ENCODE peak calls at places on chromosomes 2 and 18, in four cellular contexts. One of them, this sample, is unnamed. For H3K27me3 and H3K4me1, the result is how much of the 10 kb centered on the place peaks cover.

GRCh38 chr2:223970343-223971128 is 13.3 kb downstream of the MRPL44 start:
- DNase-seq in endothelial cell of umbilical vein: peak
- DNase-seq in suprapubic skin: no peak
- DNase-seq in uterus: peak
- DNase-seq in this sample: no peak

GRCh38 chr2:70978388-70979357 is at the start of gene ANKRD53:
- DNase-seq in endothelial cell of umbilical vein: peak
- DNase-seq in suprapubic skin: peak
- DNase-seq in uterus: peak
- DNase-seq in this sample: peak

GRCh38 chr2:223538920-223539440 is 63.2 kb downstream of the SCG2 start:
- DNase-seq in endothelial cell of umbilical vein: no peak
- DNase-seq in suprapubic skin: no peak
- DNase-seq in uterus: no peak
- DNase-seq in this sample: no peak

GRCh38 chr18:41745166-41746049 is 209.6 kb upstream of the PIK3C3 start:
- DNase-seq in endothelial cell of umbilical vein: peak
- DNase-seq in suprapubic skin: no peak
- DNase-seq in uterus: no peak
- DNase-seq in this sample: peak

GRCh38 chr2:127066942-127067341 is 40.0 kb downstream of the BIN1 start:
- DNase-seq in endothelial cell of umbilical vein: no peak
- DNase-seq in suprapubic skin: peak
- DNase-seq in uterus: peak
- DNase-seq in this sample: peak

GRCh38 chr18:35000457-35000856 is 40.8 kb upstream of the MAPRE2 start:
- DNase-seq in endothelial cell of umbilical vein: no peak
- DNase-seq in suprapubic skin: no peak
- DNase-seq in uterus: no peak
- DNase-seq in this sample: no peak

GRCh38 chr2:240445961-240446538 is 10.6 kb downstream of the GPC1 start:
- DNase-seq in endothelial cell of umbilical vein: no peak
- DNase-seq in suprapubic skin: no peak
- DNase-seq in uterus: no peak
- DNase-seq in this sample: no peak

GRCh38 chr2:191039616-191040015 is 25.6 kb upstream of the STAT1 start:
- DNase-seq in endothelial cell of umbilical vein: no peak
- DNase-seq in suprapubic skin: no peak
- DNase-seq in uterus: no peak
- DNase-seq in this sample: no peak

GRCh38 chr18:13725566-13726227 is 661 bp downstream of the FAM210A start:
- DNase-seq in endothelial cell of umbilical vein: peak
- DNase-seq in suprapubic skin: no peak
- DNase-seq in uterus: no peak
- DNase-seq in this sample: no peak

GRCh38 chr18:34320267-34320666 is 95.6 kb upstream of the NOL4 start:
- DNase-seq in endothelial cell of umbilical vein: no peak
- DNase-seq in suprapubic skin: no peak
- DNase-seq in uterus: no peak
- DNase-seq in this sample: no peak

GRCh38 chr2:118077636-118078247 is 10.5 kb upstream of the INSIG2 start:
- DNase-seq in endothelial cell of umbilical vein: no peak
- DNase-seq in suprapubic skin: no peak
- DNase-seq in uterus: no peak
- DNase-seq in this sample: no peak

GRCh38 chr2:192151848-192152247 is 42.9 kb downstream of the TMEFF2 start:
- DNase-seq in endothelial cell of umbilical vein: no peak
- DNase-seq in suprapubic skin: no peak
- DNase-seq in uterus: no peak
- DNase-seq in this sample: no peak

GRCh38 chr2:189533274-189534035 is 47.1 kb downstream of the SLC40A1 start:
- DNase-seq in endothelial cell of umbilical vein: no peak
- DNase-seq in suprapubic skin: no peak
- DNase-seq in uterus: no peak
- DNase-seq in this sample: no peak

GRCh38 chr2:98379311-98380202 is 33.3 kb downstream of the CNGA3 start:
- DNase-seq in endothelial cell of umbilical vein: no peak
- DNase-seq in suprapubic skin: no peak
- DNase-seq in uterus: no peak
- DNase-seq in this sample: no peak

GRCh38 chr2:47497843-47498460 is 95.0 kb downstream of the MSH2 start:
- DNase-seq in endothelial cell of umbilical vein: no peak
- DNase-seq in suprapubic skin: no peak
- DNase-seq in uterus: no peak
- DNase-seq in this sample: no peak

GRCh38 chr2:132849118-132849517 is 179.1 kb upstream of the LYPD1 start:
- DNase-seq in endothelial cell of umbilical vein: no peak
- DNase-seq in suprapubic skin: no peak
- DNase-seq in uterus: no peak
- DNase-seq in this sample: no peak

GRCh38 chr2:139177041-139177440 is 396.9 kb upstream of the NXPH2 start:
- DNase-seq in endothelial cell of umbilical vein: no peak
- DNase-seq in suprapubic skin: no peak
- DNase-seq in uterus: no peak
- DNase-seq in this sample: no peak

GRCh38 chr2:145975406-145975805 is 1455.5 kb upstream of the ZEB2 start:
- DNase-seq in endothelial cell of umbilical vein: no peak
- DNase-seq in suprapubic skin: no peak
- DNase-seq in uterus: no peak
- DNase-seq in this sample: no peak

GRCh38 chr2:118747066-118747465 is 100.4 kb downstream of the EN1 start:
- DNase-seq in endothelial cell of umbilical vein: no peak
- DNase-seq in suprapubic skin: no peak
- DNase-seq in uterus: no peak
- DNase-seq in this sample: no peak

GRCh38 chr2:9757430-9758287 is 85.6 kb upstream of the TAF1B start:
- DNase-seq in endothelial cell of umbilical vein: no peak
- DNase-seq in suprapubic skin: no peak
- DNase-seq in uterus: no peak
- DNase-seq in this sample: peak

GRCh38 chr18:23158884-23159820 is 23.9 kb downstream of the CABLES1 start:
- DNase-seq in endothelial cell of umbilical vein: no peak
- DNase-seq in suprapubic skin: no peak
- DNase-seq in uterus: no peak
- DNase-seq in this sample: no peak

GRCh38 chr2:188931361-188931760 is 42.8 kb upstream of the COL3A1 start:
- DNase-seq in endothelial cell of umbilical vein: no peak
- DNase-seq in suprapubic skin: no peak
- DNase-seq in uterus: no peak
- DNase-seq in this sample: no peak

GRCh38 chr2:6665093-6665721 is 200.5 kb downstream of the CMPK2 start:
- DNase-seq in endothelial cell of umbilical vein: no peak
- DNase-seq in suprapubic skin: no peak
- DNase-seq in uterus: no peak
- DNase-seq in this sample: no peak

GRCh38 chr2:28413152-28413895 is 20.7 kb downstream of the FOSL2 start:
- DNase-seq in endothelial cell of umbilical vein: no peak
- DNase-seq in suprapubic skin: no peak
- DNase-seq in uterus: no peak
- DNase-seq in this sample: peak

GRCh38 chr2:75562513-75562864 is 1.8 kb upstream of the EVA1A start:
- DNase-seq in endothelial cell of umbilical vein: peak
- DNase-seq in suprapubic skin: no peak
- DNase-seq in uterus: no peak
- DNase-seq in this sample: no peak

GRCh38 chr2:164784376-164784775 is 57.2 kb downstream of the COBLL1 start:
- DNase-seq in endothelial cell of umbilical vein: peak
- DNase-seq in suprapubic skin: no peak
- DNase-seq in uterus: no peak
- DNase-seq in this sample: no peak

GRCh38 chr2:160308915-160309314 is 108.8 kb upstream of the ITGB6 start:
- DNase-seq in endothelial cell of umbilical vein: peak
- DNase-seq in suprapubic skin: no peak
- DNase-seq in uterus: no peak
- DNase-seq in this sample: no peak

GRCh38 chr2:202750778-202751427 is 116.1 kb downstream of the FAM117B start:
- DNase-seq in endothelial cell of umbilical vein: peak
- DNase-seq in suprapubic skin: no peak
- DNase-seq in uterus: no peak
- DNase-seq in this sample: no peak

GRCh38 chr2:43210467-43211303 is 15.7 kb downstream of the ZFP36L2 start:
- DNase-seq in endothelial cell of umbilical vein: no peak
- DNase-seq in suprapubic skin: no peak
- DNase-seq in uterus: peak
- DNase-seq in this sample: peak

GRCh38 chr2:240245706-240246105 is 105.2 kb upstream of the OTOS start:
- DNase-seq in endothelial cell of umbilical vein: no peak
- DNase-seq in suprapubic skin: peak
- DNase-seq in uterus: no peak
- DNase-seq in this sample: peak

GRCh38 chr2:44840186-44840850 is 101.2 kb upstream of the SIX3 start:
- DNase-seq in endothelial cell of umbilical vein: no peak
- DNase-seq in suprapubic skin: no peak
- DNase-seq in uterus: no peak
- DNase-seq in this sample: no peak

DNA sequence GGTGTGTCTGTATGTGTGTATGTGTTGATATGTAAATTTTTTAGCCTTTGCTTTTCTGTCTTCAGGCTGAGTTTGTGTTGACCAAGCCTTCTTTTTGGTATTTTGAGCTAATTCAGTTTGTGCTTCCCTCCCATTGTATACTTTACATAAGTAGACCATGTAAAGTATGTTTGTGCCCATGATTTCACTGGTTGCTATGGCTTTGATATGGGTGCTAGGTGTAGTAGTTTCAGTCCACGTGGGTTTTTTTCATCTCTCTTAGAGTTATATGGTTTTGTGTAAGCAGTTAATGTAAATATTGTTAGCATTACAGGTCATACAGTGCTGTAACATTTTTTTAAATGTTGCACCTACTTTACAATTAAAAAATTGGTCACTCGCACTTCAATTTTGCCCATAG is 129.4 kb upstream of the EPC2 start:
- DNase-seq in endothelial cell of umbilical vein: no peak
- DNase-seq in suprapubic skin: no peak
- DNase-seq in uterus: no peak
- DNase-seq in this sample: no peak
- TF ChIP-seq CTCF in endothelial cell of umbilical vein: no peak
- TF ChIP-seq CTCF in suprapubic skin: no peak
- TF ChIP-seq CTCF in uterus: no peak
- TF ChIP-seq CTCF in this sample: no peak

GRCh38 chr2:219517954-219518778 is 3.9 kb downstream of the ASIC4 start:
- DNase-seq in endothelial cell of umbilical vein: no peak
- DNase-seq in suprapubic skin: no peak
- DNase-seq in uterus: no peak
- DNase-seq in this sample: no peak
- H3K27me3 ChIP-seq in endothelial cell of umbilical vein: half or more
- H3K27me3 ChIP-seq in suprapubic skin: half or more
- H3K27me3 ChIP-seq in uterus: under half
- H3K27me3 ChIP-seq in this sample: half or more

GRCh38 chr2:152432765-152433164 is 97.8 kb downstream of the FMNL2 start:
- DNase-seq in endothelial cell of umbilical vein: no peak
- DNase-seq in suprapubic skin: no peak
- DNase-seq in uterus: no peak
- DNase-seq in this sample: no peak

GRCh38 chr2:152434395-152435182 is 99.6 kb downstream of the FMNL2 start:
- DNase-seq in endothelial cell of umbilical vein: no peak
- DNase-seq in suprapubic skin: no peak
- DNase-seq in uterus: no peak
- DNase-seq in this sample: no peak

GRCh38 chr2:152432206-152432653 is 97.3 kb downstream of the FMNL2 start:
- DNase-seq in endothelial cell of umbilical vein: no peak
- DNase-seq in suprapubic skin: no peak
- DNase-seq in uterus: peak
- DNase-seq in this sample: no peak

GRCh38 chr2:152433289-152433688 is 98.3 kb downstream of the FMNL2 start:
- DNase-seq in endothelial cell of umbilical vein: no peak
- DNase-seq in suprapubic skin: no peak
- DNase-seq in uterus: no peak
- DNase-seq in this sample: no peak

GRCh38 chr2:152433814-152434213 is 98.8 kb downstream of the FMNL2 start:
- DNase-seq in endothelial cell of umbilical vein: no peak
- DNase-seq in suprapubic skin: no peak
- DNase-seq in uterus: no peak
- DNase-seq in this sample: no peak
- H3K4me1 ChIP-seq in endothelial cell of umbilical vein: under half
- H3K4me1 ChIP-seq in suprapubic skin: under half
- H3K4me1 ChIP-seq in uterus: under half
- H3K4me1 ChIP-seq in this sample: under half

GRCh38 chr2:173300458-173300857 is 54.2 kb upstream of the CDCA7 start:
- DNase-seq in endothelial cell of umbilical vein: no peak
- DNase-seq in suprapubic skin: no peak
- DNase-seq in uterus: no peak
- DNase-seq in this sample: no peak

GRCh38 chr2:173307287-173307686 is 47.4 kb upstream of the CDCA7 start:
- DNase-seq in endothelial cell of umbilical vein: peak
- DNase-seq in suprapubic skin: no peak
- DNase-seq in uterus: no peak
- DNase-seq in this sample: no peak

GRCh38 chr2:173299764-173300163 is 54.9 kb upstream of the CDCA7 start:
- DNase-seq in endothelial cell of umbilical vein: no peak
- DNase-seq in suprapubic skin: no peak
- DNase-seq in uterus: no peak
- DNase-seq in this sample: no peak

GRCh38 chr2:173305303-173305702 is 49.4 kb upstream of the CDCA7 start:
- DNase-seq in endothelial cell of umbilical vein: no peak
- DNase-seq in suprapubic skin: no peak
- DNase-seq in uterus: no peak
- DNase-seq in this sample: no peak
- TF ChIP-seq CTCF in endothelial cell of umbilical vein: no peak
- TF ChIP-seq CTCF in suprapubic skin: no peak
- TF ChIP-seq CTCF in uterus: no peak
- TF ChIP-seq CTCF in this sample: no peak

GRCh38 chr2:111896576-111896975 is 1.8 kb upstream of the MERTK start:
- DNase-seq in endothelial cell of umbilical vein: no peak
- DNase-seq in suprapubic skin: no peak
- DNase-seq in uterus: no peak
- DNase-seq in this sample: no peak

GRCh38 chr2:111900859-111901258 is 2.5 kb downstream of the MERTK start:
- DNase-seq in endothelial cell of umbilical vein: peak
- DNase-seq in suprapubic skin: no peak
- DNase-seq in uterus: no peak
- DNase-seq in this sample: no peak

GRCh38 chr2:111897630-111897923 is 830 bp upstream of the MERTK start:
- DNase-seq in endothelial cell of umbilical vein: no peak
- DNase-seq in suprapubic skin: no peak
- DNase-seq in uterus: no peak
- DNase-seq in this sample: no peak

GRCh38 chr2:111897924-111898702 is at the start of gene MERTK:
- DNase-seq in endothelial cell of umbilical vein: peak
- DNase-seq in suprapubic skin: peak
- DNase-seq in uterus: peak
- DNase-seq in this sample: peak

GRCh38 chr2:111898703-111899514 is 502 bp downstream of the MERTK start:
- DNase-seq in endothelial cell of umbilical vein: peak
- DNase-seq in suprapubic skin: peak
- DNase-seq in uterus: no peak
- DNase-seq in this sample: peak
- H3K27me3 ChIP-seq in endothelial cell of umbilical vein: under half
- H3K27me3 ChIP-seq in suprapubic skin: under half
- H3K27me3 ChIP-seq in uterus: under half
- H3K27me3 ChIP-seq in this sample: under half

This sample was measured in left ventricle myocardium inferior.